ENCODE peak calls at places on chromosome 11, in nine cellular contexts. E is sigmoid colon, I is suprapubic skin, L is stomach, J is endothelial cell of umbilical vein, G is esophagus muscularis mucosa, B is prostate gland, D is HCT116, S is K562. N is an unnamed sample.
A peak's percentile ranks its signal among the peaks of the same experiment; 100 is the strongest.

GRCh38 chr11:99424313-99425084 is 403.8 kb downstream of the CNTN5 start:
- DNase-seq in E (no peak), I (no peak), L (no peak), J (no peak), G (no peak), B (no peak), D (no peak), S (no peak), N (no peak)

GRCh38 chr11:69295995-69296889 is 2.3 kb downstream of the MYEOV start:
- DNase-seq in E (peak; percentile 82), I (peak; percentile 92), L (peak; percentile 43), J (no peak), G (no peak), B (no peak), D (no peak), S (no peak), N (peak; percentile 50)

GRCh38 chr11:100719809-100720221 is 32.7 kb downstream of the ARHGAP42 start:
- DNase-seq in E (no peak), I (no peak), L (peak; percentile 66), J (peak; percentile 96), G (no peak), B (peak; percentile 63), D (peak; percentile 63), S (peak; percentile 25), N (peak; percentile 39)

GRCh38 chr11:96213500-96213899 is 129.5 kb downstream of the MAML2 start:
- DNase-seq in E (no peak), I (no peak), L (no peak), J (peak; percentile 26), G (no peak), B (no peak), D (no peak), S (peak; percentile 47), N (no peak)

GRCh38 chr11:72493426-72494108 is 59.2 kb upstream of the CLPB start:
- DNase-seq in E (no peak), I (no peak), L (no peak), J (no peak), G (no peak), B (no peak), D (no peak), S (peak; percentile 76), N (no peak)

GRCh38 chr11:31254411-31254810 is 115.1 kb downstream of the DCDC1 start:
- DNase-seq in E (no peak), I (no peak), L (no peak), J (no peak), G (no peak), B (peak; percentile 29), D (no peak), S (no peak), N (no peak)

GRCh38 chr11:122851366-122852011 is 13.2 kb downstream of the CRTAM start:
- DNase-seq in E (no peak), I (no peak), L (no peak), J (no peak), G (peak; percentile 62), B (no peak), D (no peak), S (no peak), N (no peak)

GRCh38 chr11:34653851-34654490 is 33.1 kb downstream of the EHF start:
- DNase-seq in E (no peak), I (no peak), L (peak; percentile 76), J (no peak), G (no peak), B (peak; percentile 87), D (peak; percentile 93), S (peak; percentile 24), N (peak; percentile 59)

GRCh38 chr11:72724851-72725730 is 27.1 kb downstream of the ARAP1 start:
- DNase-seq in E (peak; percentile 86), I (no peak), L (peak; percentile 81), J (peak; percentile 86), G (no peak), B (peak; percentile 75), D (peak; percentile 71), S (peak; percentile 80), N (peak; percentile 81)

GRCh38 chr11:6755303-6755952 is 16.3 kb downstream of the OR2AG2 start:
- DNase-seq in E (no peak), I (no peak), L (peak; percentile 27), J (peak; percentile 58), G (peak; percentile 91), B (no peak), D (peak; percentile 24), S (peak; percentile 56), N (peak; percentile 10)

GRCh38 chr11:6404341-6405038 is 14.2 kb downstream of the SMPD1 start:
- DNase-seq in E (no peak), I (no peak), L (no peak), J (no peak), G (no peak), B (no peak), D (no peak), S (no peak), N (no peak)

GRCh38 chr11:27722117-27722844 is 22.0 kb upstream of the BDNF start:
- DNase-seq in E (no peak), I (no peak), L (no peak), J (peak; percentile 26), G (no peak), B (no peak), D (no peak), S (no peak), N (peak; percentile 7)

GRCh38 chr11:4565371-4565770 is 16.2 kb upstream of the OR52I2 start:
- DNase-seq in E (no peak), I (no peak), L (no peak), J (no peak), G (no peak), B (no peak), D (no peak), S (no peak), N (no peak)

GRCh38 chr11:2366271-2366670 is 10.8 kb upstream of the CD81 start:
- DNase-seq in E (no peak), I (no peak), L (no peak), J (no peak), G (no peak), B (no peak), D (no peak), S (no peak), N (no peak)

GRCh38 chr11:55697817-55698216 is 35.8 kb downstream of the OR4C6 start:
- DNase-seq in E (no peak), I (no peak), L (no peak), J (no peak), G (no peak), B (no peak), D (no peak), S (no peak), N (no peak)

GRCh38 chr11:131674051-131674755 is 303.8 kb downstream of the NTM start:
- DNase-seq in E (peak; percentile 84), I (no peak), L (peak; percentile 71), J (peak; percentile 62), G (peak; percentile 94), B (peak; percentile 48), D (peak; percentile 3), S (peak; percentile 63), N (peak; percentile 56)

GRCh38 chr11:88231894-88232482 is 56.7 kb upstream of the RAB38 start:
- DNase-seq in E (no peak), I (no peak), L (no peak), J (peak; percentile 59), G (no peak), B (no peak), D (no peak), S (peak; percentile 7), N (no peak)

GRCh38 chr11:33996498-33997454 is 54.8 kb upstream of the CAPRIN1 start:
- DNase-seq in E (peak; percentile 74), I (no peak), L (peak; percentile 77), J (peak; percentile 75), G (no peak), B (peak; percentile 73), D (peak; percentile 83), S (peak; percentile 71), N (peak; percentile 82)

GRCh38 chr11:1050581-1051355 is 14.2 kb upstream of the MUC6 start:
- DNase-seq in E (peak; percentile 76), I (no peak), L (peak; percentile 87), J (peak; percentile 57), G (no peak), B (peak; percentile 78), D (peak; percentile 48), S (peak; percentile 81), N (peak; percentile 86)

GRCh38 chr11:46116007-46116711 is 5.1 kb downstream of the PHF21A start:
- DNase-seq in E (no peak), I (no peak), L (no peak), J (no peak), G (no peak), B (no peak), D (no peak), S (no peak), N (no peak)
- H3K4me1 ChIP-seq in E (peaks cover 46% of the 10 kb centered on the region), I (peaks cover 49% of the 10 kb centered on the region), L (peaks cover 79% of the 10 kb centered on the region), J (peaks cover 9% of the 10 kb centered on the region), G (peaks cover 71% of the 10 kb centered on the region), B (no peaks in the 10 kb centered on the region), D (peaks cover 6% of the 10 kb centered on the region), S (peaks cover 10% of the 10 kb centered on the region), N (peaks cover 22% of the 10 kb centered on the region)

DNA sequence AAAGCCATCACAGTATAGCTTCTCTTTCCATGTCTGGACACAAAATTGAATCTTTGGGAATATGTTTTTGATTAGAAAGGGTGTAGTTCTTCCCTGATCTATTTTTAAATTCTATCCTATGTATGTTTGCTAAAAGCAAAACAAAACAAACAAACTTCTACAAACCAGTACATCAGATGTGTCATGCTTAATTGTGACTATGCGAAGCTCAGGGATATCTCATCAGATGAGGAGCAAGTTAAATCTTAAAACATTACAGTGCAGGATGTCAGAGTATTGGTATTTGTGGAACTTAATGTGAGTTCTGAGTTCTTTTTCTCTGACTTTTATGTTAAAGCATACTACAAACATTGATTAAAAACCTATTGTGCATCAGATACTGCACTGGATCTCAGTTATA is 1488.6 kb upstream of the TENM4 start:
- DNase-seq in E (no peak), I (no peak), L (no peak), J (no peak), G (no peak), B (no peak), D (no peak), S (no peak), N (no peak)
- TF ChIP-seq POLR2AphosphoS5 in E (no peak), I (no peak), L (no peak), J (no peak), G (no peak), B (no peak), D (no peak), S (no peak), N (no peak)

DNA sequence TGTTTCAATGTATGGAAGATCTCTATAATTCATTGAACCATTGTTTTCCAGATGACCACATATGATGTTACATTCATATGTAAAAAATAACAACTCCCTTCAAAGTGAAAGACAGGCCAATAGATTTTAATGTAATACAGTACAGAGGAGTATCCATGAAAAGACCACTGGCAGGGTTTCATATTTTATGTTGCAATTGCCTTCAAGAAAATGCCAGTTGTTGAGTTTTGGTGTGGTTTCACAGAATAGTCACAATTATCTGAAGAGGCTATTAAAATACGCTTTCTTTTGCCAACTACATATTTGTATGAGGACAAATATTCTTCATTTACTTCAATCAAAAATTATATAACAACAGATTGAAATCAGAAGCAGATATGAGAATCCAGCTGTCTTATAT is 14.3 kb downstream of the AMOTL1 start:
- DNase-seq in E (no peak), I (no peak), L (no peak), J (no peak), G (no peak), B (no peak), D (no peak), S (no peak), N (no peak)
- TF ChIP-seq POLR2A in E (no peak), I (no peak), L (no peak), J (no peak), G (no peak), B (no peak), D (no peak), S (no peak), N (no peak)

DNA sequence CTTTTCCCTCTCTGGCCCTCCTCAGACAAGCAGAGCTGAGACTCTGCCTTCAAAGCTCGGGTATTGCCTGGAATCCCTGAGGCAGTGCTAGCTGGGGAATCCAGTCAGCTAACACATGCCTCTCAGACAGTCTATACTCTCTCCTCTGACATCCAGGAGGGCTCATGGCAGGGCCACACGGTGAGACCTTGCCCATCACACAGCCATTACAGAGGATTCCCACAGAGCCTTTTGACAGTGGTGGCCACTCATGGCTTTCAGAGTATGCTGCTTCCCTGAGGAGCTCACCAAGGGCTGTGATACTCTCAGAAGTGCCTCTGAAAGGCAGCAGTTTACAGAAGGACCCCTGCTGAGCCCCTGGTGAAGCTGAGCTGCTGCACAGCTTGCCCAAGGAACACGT is 165.3 kb downstream of the RRAS2 start:
- DNase-seq in E (no peak), I (no peak), L (no peak), J (no peak), G (no peak), B (no peak), D (no peak), S (no peak), N (no peak)
- H3K4me1 ChIP-seq in E (no peaks in the 10 kb centered on the region), I (peaks cover 23% of the 10 kb centered on the region), L (peaks cover 22% of the 10 kb centered on the region), J (no peaks in the 10 kb centered on the region), G (peaks cover 17% of the 10 kb centered on the region), B (no peaks in the 10 kb centered on the region), D (no peaks in the 10 kb centered on the region), S (no peaks in the 10 kb centered on the region), N (no peaks in the 10 kb centered on the region)

N was measured in transverse colon.